ENCODE peak calls at places on chromosome 1, in six cellular contexts. I is hepatocyte, R is omental fat pad, E is adrenal gland, H is OCI-LY7, O is Panc1. D is an unnamed sample.

GRCh38 chr1:26336477-26337205 is 17.3 kb downstream of the CRYBG2 start:
- DNase-seq in I (peak; percentile 95), R (no peak), O (no peak), H (peak; percentile 83), E (peak; percentile 74), D (peak; percentile 78)

GRCh38 chr1:202968895-202969295 is 1.8 kb upstream of the CYB5R1 start:
- DNase-seq in H (peak; percentile 77), R (no peak), E (peak; percentile 66), I (peak; percentile 65), O (peak; percentile 51), D (no peak)

GRCh38 chr1:64543831-64544230 is 73.9 kb downstream of the CACHD1 start:
- DNase-seq in R (no peak), I (no peak), E (peak; percentile 52), H (no peak), O (no peak), D (no peak)

GRCh38 chr1:169648709-169649108 is 18.8 kb upstream of the SELP start:
- DNase-seq in E (no peak), O (no peak), H (no peak), R (no peak), I (no peak), D (no peak)

GRCh38 chr1:172350781-172351180 is 69.7 kb upstream of the C1orf105 start:
- DNase-seq in H (no peak), I (no peak), R (no peak), O (no peak), E (no peak), D (no peak)

GRCh38 chr1:231618588-231619256 is 7.9 kb upstream of the DISC1 start:
- DNase-seq in H (no peak), E (no peak), I (no peak), R (no peak), O (no peak), D (no peak)

GRCh38 chr1:61043010-61043820 is 39.1 kb upstream of the NFIA start:
- DNase-seq in I (peak; percentile 85), H (no peak), E (peak; percentile 95), O (no peak), R (peak; percentile 88), D (peak; percentile 93)

GRCh38 chr1:10928654-10929053 is 83.8 kb upstream of the TARDBP start:
- DNase-seq in I (no peak), E (no peak), H (no peak), O (no peak), R (no peak), D (no peak)

GRCh38 chr1:219416598-219417238 is 196.2 kb downstream of the ZC3H11B start:
- DNase-seq in I (peak; percentile 61), H (peak; percentile 53), E (peak; percentile 81), R (peak; percentile 40), O (peak; percentile 53), D (no peak)

GRCh38 chr1:76669624-76670023 is 197.7 kb upstream of the ST6GALNAC5 start:
- DNase-seq in R (no peak), I (no peak), H (no peak), O (no peak), E (no peak), D (no peak)

GRCh38 chr1:77193951-77194350 is 25.3 kb downstream of the PIGK start:
- DNase-seq in H (no peak), I (no peak), E (no peak), R (no peak), O (no peak), D (no peak)

GRCh38 chr1:101971309-101971708 is 25.4 kb downstream of the OLFM3 start:
- DNase-seq in O (no peak), E (no peak), H (no peak), R (no peak), I (peak; percentile 26), D (no peak)
- TF ChIP-seq CTCF in O (no peak), E (no peak), H (peak; percentile 29), R (no peak), I (peak; percentile 41), D (no peak)

GRCh38 chr1:224523676-224524075 is 89.1 kb upstream of the WDR26 start:
- DNase-seq in I (no peak), R (no peak), O (no peak), H (no peak), E (no peak), D (no peak)

GRCh38 chr1:224519874-224520273 is 85.3 kb upstream of the WDR26 start:
- DNase-seq in R (no peak), O (no peak), I (no peak), H (no peak), E (no peak), D (no peak)

GRCh38 chr1:224524679-224525078 is 90.1 kb upstream of the WDR26 start:
- DNase-seq in R (no peak), O (no peak), I (no peak), E (no peak), H (no peak), D (no peak)

GRCh38 chr1:224520808-224521207 is 86.2 kb upstream of the WDR26 start:
- DNase-seq in E (no peak), O (no peak), R (no peak), H (no peak), I (no peak), D (no peak)

DNA sequence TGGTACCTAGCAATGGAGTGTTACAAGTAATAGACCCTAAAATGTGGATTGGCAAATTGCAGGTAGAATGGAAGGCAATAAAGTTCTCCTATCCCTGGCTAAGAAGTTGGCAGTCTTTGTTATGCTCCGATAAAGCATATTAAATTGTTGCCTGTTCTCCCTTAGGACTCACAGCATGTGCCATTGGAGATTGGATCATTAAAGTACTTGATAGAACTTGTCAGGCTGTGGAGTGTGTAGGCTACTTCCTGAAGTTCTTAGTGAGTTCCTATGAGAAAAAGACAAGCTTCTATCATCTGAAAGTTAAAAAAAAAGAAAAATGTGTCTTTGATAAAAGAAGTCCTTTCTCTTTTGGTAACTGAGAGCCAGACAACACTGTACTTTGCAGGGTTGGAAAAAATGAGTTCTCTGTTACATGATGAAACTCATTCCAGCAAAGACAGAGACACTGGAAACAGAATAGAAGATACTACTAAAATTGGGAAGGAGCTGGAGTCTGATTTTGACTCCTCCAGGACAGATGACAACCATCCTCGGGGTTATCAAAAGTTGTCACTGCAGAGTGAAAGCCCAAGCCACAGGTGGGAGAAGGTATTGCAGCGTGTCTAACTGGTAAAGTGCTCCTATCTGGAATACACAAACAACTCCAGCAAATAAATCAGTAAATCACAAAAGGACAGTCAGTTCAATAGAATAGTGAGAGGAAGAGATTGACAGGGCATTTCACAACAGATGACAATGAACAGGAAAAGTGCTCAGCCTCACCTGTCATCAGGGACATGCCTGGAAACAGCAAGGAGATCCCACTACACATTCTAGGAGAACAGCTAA is 87.5 kb upstream of the WDR26 start:
- DNase-seq in I (no peak), O (no peak), H (no peak), E (no peak), R (no peak), D (no peak)
- TF ChIP-seq CTCF in I (no peak), O (peak; percentile 16), H (no peak), E (no peak), R (no peak), D (peak; percentile 42)

GRCh38 chr1:178379807-178380206 is 117.0 kb downstream of the CLEC20A start:
- DNase-seq in H (no peak), R (no peak), I (no peak), O (no peak), E (no peak), D (no peak)
- TF ChIP-seq CTCF in H (peak; percentile 69), R (no peak), I (peak; percentile 10), O (peak; percentile 52), E (no peak), D (peak; percentile 45)

DNA sequence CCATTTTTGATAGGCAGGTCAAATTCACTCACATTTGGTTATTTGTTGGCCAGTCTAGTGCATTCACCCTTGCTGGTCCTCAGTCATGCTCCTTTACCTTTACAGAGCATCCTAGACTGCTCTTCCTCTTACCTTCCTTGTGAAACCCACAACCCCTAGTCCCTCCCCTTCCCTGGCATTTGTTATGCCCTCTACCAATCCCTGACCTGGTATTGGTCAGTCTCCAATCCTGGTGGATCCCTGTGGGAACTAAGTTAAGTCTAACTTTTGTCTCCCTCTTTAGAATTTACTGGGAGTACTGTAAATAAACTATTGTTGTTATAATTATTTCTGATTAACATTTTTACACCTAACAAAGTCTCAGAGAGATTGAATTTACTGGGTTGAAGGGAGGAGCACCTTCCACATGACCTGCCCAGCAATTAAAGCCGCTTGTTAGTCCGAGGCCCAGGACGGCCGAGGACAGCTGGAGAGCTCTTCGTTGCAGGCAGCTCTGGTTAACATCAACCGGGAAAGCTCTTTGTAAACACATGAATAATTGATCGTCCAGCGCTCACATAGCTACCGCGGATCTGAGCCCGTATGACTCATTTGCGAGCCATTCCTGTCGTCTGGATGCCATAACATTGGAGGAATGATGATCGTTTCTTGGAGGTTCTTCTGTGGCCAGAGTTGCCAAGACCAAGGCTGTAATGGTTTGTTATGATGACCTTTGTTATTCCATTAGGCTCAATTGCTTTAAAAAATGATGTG is 31.9 kb downstream of the MTARC1 start:
- DNase-seq in R (no peak), O (no peak), H (no peak), E (no peak), I (peak; percentile 64), D (no peak)
- TF ChIP-seq CTCF in R (no peak), O (no peak), H (no peak), E (no peak), I (no peak), D (no peak)

GRCh38 chr1:156833598-156833997 is 16.9 kb upstream of the SH2D2A start:
- DNase-seq in I (no peak), H (no peak), R (no peak), E (no peak), O (no peak), D (no peak)
- TF ChIP-seq CTCF in I (no peak), H (no peak), R (no peak), E (no peak), O (no peak), D (no peak)

D was measured in mesothelial cell of epicardium.